ENCODE peak calls at places on chromosomes 5 and 9, in ten cellular contexts. G is effector memory CD4-positive, alpha-beta T cell; R is coronary artery; P is T-helper 1 cell; K is mesothelial cell of epicardium; E is activated T-cell treated with anti-CD3 and anti-CD28 coated beads, Interleukin-2, amount 50 U/mL, for 72 hours; N is stimulated activated CD4-positive, alpha-beta T cell treated with anti-CD3 and anti-CD28 coated beads, Interleukin-4, amount 100 ng/mL, for 1 hour; Z is A172; V is mucosa of gallbladder; X is AML-193. A is an unnamed sample.

GRCh38 chr9:118029425-118029824 is 325.2 kb downstream of the TLR4 start:
- DNase-seq in E (no peak), V (no peak), R (no peak), P (no peak), K (no peak), Z (no peak), G (no peak), X (no peak), N (no peak), A (no peak)

GRCh38 chr9:78905387-78905786 is 608.5 kb downstream of the PSAT1 start:
- DNase-seq in G (no peak), R (no peak), E (no peak), P (no peak), V (no peak), K (no peak), X (no peak), Z (no peak), N (no peak), A (no peak)

GRCh38 chr5:95809414-95809960 is 13.0 kb downstream of the GLRX start:
- DNase-seq in E (no peak), Z (no peak), R (no peak), X (no peak), V (no peak), G (no peak), K (no peak), N (no peak), P (no peak), A (no peak)

GRCh38 chr5:93497101-93497500 is 83.9 kb downstream of the NR2F1-AS1 start:
- DNase-seq in P (no peak), K (no peak), X (no peak), N (no peak), V (no peak), E (no peak), Z (no peak), G (no peak), R (no peak), A (no peak)

GRCh38 chr9:16410601-16411285 is 459.7 kb downstream of the BNC2 start:
- DNase-seq in V (no peak), P (no peak), X (no peak), R (no peak), N (no peak), G (no peak), K (no peak), E (no peak), Z (peak), A (no peak)

GRCh38 chr5:154631141-154631540 is 124.0 kb upstream of the LARP1 start:
- DNase-seq in Z (no peak), N (no peak), G (no peak), E (no peak), V (no peak), P (no peak), K (no peak), R (peak), X (no peak), A (no peak)

GRCh38 chr5:113233606-113234005 is 201.2 kb downstream of the TSSK1B start:
- DNase-seq in E (no peak), G (no peak), N (no peak), K (no peak), R (no peak), Z (no peak), P (no peak), V (no peak), X (no peak), A (no peak)

GRCh38 chr9:134204991-134205578 is 40.7 kb upstream of the RNU6ATAC start:
- DNase-seq in V (no peak), X (no peak), G (no peak), R (no peak), K (no peak), Z (no peak), E (no peak), N (no peak), P (no peak), A (no peak)

GRCh38 chr9:115035872-115036612 is 81.9 kb downstream of the TNC start:
- DNase-seq in R (no peak), P (peak), N (peak), K (no peak), G (no peak), X (peak), V (no peak), Z (no peak), E (peak), A (peak)

GRCh38 chr9:70205366-70206020 is 53.3 kb upstream of the SMC5 start:
- DNase-seq in N (no peak), V (no peak), G (no peak), K (peak), P (no peak), E (no peak), R (no peak), Z (no peak), X (no peak), A (no peak)

GRCh38 chr9:135602789-135603481 is 36.4 kb downstream of the GLT6D1 start:
- DNase-seq in G (peak), N (peak), R (peak), X (peak), P (peak), V (no peak), E (peak), K (peak), Z (peak), A (no peak)

GRCh38 chr5:138240690-138241385 is 27.7 kb upstream of the CDC23 start:
- DNase-seq in P (no peak), K (no peak), G (no peak), E (peak), V (no peak), X (no peak), R (no peak), N (no peak), Z (no peak), A (no peak)

GRCh38 chr5:128353416-128354107 is 184.5 kb downstream of the FBN2 start:
- DNase-seq in V (no peak), R (no peak), K (no peak), Z (no peak), G (no peak), N (no peak), P (no peak), X (no peak), E (no peak), A (no peak)

A was measured in AG09319.